ENCODE peak calls at places on chromosome 15, in five cellular contexts. Z, R, S, J and U are unnamed samples.

GRCh38 chr15:55402707-55403106 is 5.5 kb downstream of the CCPG1 start:
- DNase-seq in Z (no peak), J (no peak), S (no peak), R (no peak), U (no peak)

GRCh38 chr15:71051539-71051938 is 63.7 kb upstream of the THSD4 start:
- DNase-seq in S (no peak), R (no peak), J (no peak), Z (no peak), U (no peak)

GRCh38 chr15:33131880-33132279 is 62.6 kb downstream of the FMN1 start:
- DNase-seq in J (no peak), S (no peak), R (no peak), Z (no peak), U (no peak)

GRCh38 chr15:65292938-65293518 is 2.8 kb upstream of the RNU5A-1 start:
- DNase-seq in J (no peak), R (no peak), Z (no peak), S (no peak), U (no peak)

GRCh38 chr15:63945838-63946298 is 100.4 kb downstream of the DAPK2 start:
- DNase-seq in R (no peak), Z (no peak), J (no peak), S (peak; percentile 84), U (peak; percentile 61)

GRCh38 chr15:83305696-83306291 is 21.3 kb upstream of the BNC1 start:
- DNase-seq in R (no peak), S (no peak), J (peak; percentile 71), Z (no peak), U (peak; percentile 34)

GRCh38 chr15:71790081-71790480 is 20.3 kb upstream of the NR2E3 start:
- DNase-seq in R (no peak), S (no peak), J (peak; percentile 69), Z (no peak), U (no peak)

GRCh38 chr15:65583701-65584100 is 27.2 kb downstream of the INTS14 start:
- DNase-seq in J (peak; percentile 8), S (no peak), R (no peak), Z (peak; percentile 67), U (no peak)

GRCh38 chr15:101045236-101045646 is 126.1 kb downstream of the LRRK1 start:
- DNase-seq in S (no peak), R (no peak), J (no peak), Z (no peak), U (no peak)

GRCh38 chr15:45499426-45499825 is 23.1 kb downstream of the SLC30A4 start:
- DNase-seq in Z (no peak), J (no peak), S (no peak), R (no peak), U (no peak)

GRCh38 chr15:100114100-100114499 is 227.7 kb downstream of the ADAMTS17 start:
- DNase-seq in J (no peak), R (no peak), Z (no peak), S (no peak), U (no peak)

GRCh38 chr15:100125627-100126231 is 216.0 kb downstream of the ADAMTS17 start:
- DNase-seq in J (no peak), S (no peak), R (no peak), Z (no peak), U (no peak)

GRCh38 chr15:59138243-59138642 is 33.3 kb downstream of the CCNB2 start:
- DNase-seq in S (peak; percentile 76), R (peak; percentile 15), Z (peak; percentile 69), J (peak; percentile 48), U (peak; percentile 41)

DNA sequence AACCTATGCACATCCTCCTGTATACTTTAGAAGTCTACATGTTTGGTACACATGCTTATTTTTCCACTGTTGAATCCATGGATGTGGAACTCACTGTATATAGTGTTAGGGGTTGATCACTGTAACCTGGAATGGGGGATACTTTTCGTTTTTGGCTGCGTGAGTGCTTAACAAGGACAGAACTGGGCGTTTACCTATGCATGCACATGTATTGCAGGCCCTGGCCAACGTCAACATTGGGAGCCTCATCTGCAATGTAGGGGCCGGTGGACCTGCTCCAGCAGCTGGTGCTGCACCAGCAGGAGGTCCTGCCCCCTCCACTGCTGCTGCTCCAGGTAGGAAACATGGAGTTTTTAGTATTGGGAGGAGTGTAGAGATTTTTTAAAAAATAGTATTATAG is 2.3 kb downstream of the RPLP1 start:
- DNase-seq in Z (no peak), J (no peak), S (no peak), R (no peak), U (no peak)
- H3K4me3 ChIP-seq in Z (peak overlapping the region; percentile 99), J (no peak overlapping the region), S (no peak overlapping the region), R (peak overlapping the region; percentile 79), U (no peak overlapping the region)

DNA sequence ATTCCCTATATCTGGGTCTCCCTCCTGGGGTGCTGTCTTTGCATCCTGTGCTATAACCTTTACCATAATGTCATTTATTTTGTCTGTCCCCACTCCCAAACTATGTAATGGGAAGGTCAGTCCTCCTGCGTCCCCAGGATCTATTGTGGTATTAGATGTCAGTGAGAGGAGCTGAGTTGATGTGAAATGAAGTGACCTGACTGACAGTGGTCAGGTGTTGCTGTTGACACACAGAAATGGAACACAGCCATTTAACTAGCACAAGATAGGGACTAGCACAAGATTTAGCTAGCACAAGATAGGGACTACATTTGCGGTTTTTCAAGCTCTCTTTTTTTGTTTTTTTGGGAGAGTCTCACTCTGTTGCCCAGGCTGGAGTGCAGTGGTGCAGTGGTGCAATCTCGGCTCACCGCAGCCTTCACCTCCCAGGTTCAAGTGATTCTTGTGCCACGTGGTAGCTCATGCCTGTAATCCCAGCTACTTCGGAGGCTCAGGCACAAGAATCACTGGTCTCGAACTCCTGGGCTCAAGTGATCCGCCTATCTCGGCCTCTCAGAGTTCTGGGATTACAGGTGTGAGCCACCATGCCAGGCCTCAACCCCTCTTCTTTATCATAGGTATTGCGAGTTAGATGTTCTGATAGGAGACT is 5.2 kb downstream of the NGRN start:
- DNase-seq in R (no peak), S (no peak), J (no peak), Z (no peak), U (no peak)
- H3K36me3 ChIP-seq in R (peaks cover 18% of the 10 kb centered on the region), S (peaks cover 30% of the 10 kb centered on the region), J (no peaks in the 10 kb centered on the region), Z (peaks cover 47% of the 10 kb centered on the region), U (no peaks in the 10 kb centered on the region)

GRCh38 chr15:92807971-92808571 is 92.1 kb upstream of the CHD2 start:
- DNase-seq in S (no peak), Z (peak; percentile 31), R (no peak), J (peak; percentile 41), U (no peak)
- H3K4me3 ChIP-seq in S (peak overlapping the region; percentile 62), Z (peak overlapping the region; percentile 84), R (peak overlapping the region; percentile 69), J (no peak overlapping the region), U (peak overlapping the region; percentile 30)

GRCh38 chr15:68333775-68334470 is 56.4 kb downstream of the FEM1B start:
- DNase-seq in J (peak; percentile 27), S (no peak), R (no peak), Z (no peak), U (no peak)

GRCh38 chr15:68335251-68335650 is 57.7 kb downstream of the FEM1B start:
- DNase-seq in J (no peak), R (no peak), S (no peak), Z (no peak), U (peak; percentile 35)

GRCh38 chr15:68332266-68332665 is 54.7 kb downstream of the FEM1B start:
- DNase-seq in J (no peak), Z (no peak), S (peak; percentile 73), R (no peak), U (no peak)

GRCh38 chr15:68335655-68336054 is 58.1 kb downstream of the FEM1B start:
- DNase-seq in R (no peak), S (no peak), J (no peak), Z (no peak), U (no peak)

GRCh38 chr15:68334661-68335124 is 57.1 kb downstream of the FEM1B start:
- DNase-seq in S (no peak), R (no peak), J (no peak), Z (no peak), U (no peak)
- H3K36me3 ChIP-seq in S (no peaks in the 10 kb centered on the region), R (no peaks in the 10 kb centered on the region), J (no peaks in the 10 kb centered on the region), Z (no peaks in the 10 kb centered on the region), U (no peaks in the 10 kb centered on the region)

GRCh38 chr15:47212222-47213010 is 504.9 kb upstream of the SEMA6D start:
- DNase-seq in Z (no peak), S (no peak), J (no peak), R (no peak), U (no peak)

DNA sequence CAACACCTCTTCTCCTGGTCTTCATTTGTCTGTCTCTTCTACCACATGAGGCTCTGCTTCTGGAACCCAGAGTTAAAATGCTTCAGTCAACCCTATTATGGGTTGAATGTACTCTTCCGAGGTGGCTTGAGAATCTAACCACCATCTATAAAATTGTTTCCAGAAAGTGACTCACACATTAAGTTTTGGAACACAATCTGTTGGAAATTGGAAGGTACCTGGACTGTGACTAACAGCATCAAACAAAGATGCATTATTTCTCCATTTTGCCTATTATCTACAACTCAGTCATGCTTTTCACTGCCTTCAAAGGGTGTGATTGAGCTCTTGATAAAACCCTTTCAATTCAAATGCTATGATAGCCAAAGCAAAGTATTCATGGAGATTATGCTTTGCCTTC is 499.0 kb upstream of the SEMA6D start:
- DNase-seq in R (no peak), J (no peak), S (no peak), Z (no peak), U (no peak)
- H3K4me3 ChIP-seq in R (no peak overlapping the region), J (no peak overlapping the region), S (no peak overlapping the region), Z (no peak overlapping the region), U (no peak overlapping the region)

GRCh38 chr15:56943398-56943797 is 25.0 kb downstream of the TCF12 start:
- DNase-seq in J (no peak), Z (no peak), S (no peak), R (no peak), U (no peak)

GRCh38 chr15:56936929-56937328 is 18.5 kb downstream of the TCF12 start:
- DNase-seq in R (no peak), J (no peak), S (no peak), Z (no peak), U (no peak)

GRCh38 chr15:56939257-56939656 is 20.8 kb downstream of the TCF12 start:
- DNase-seq in R (no peak), S (no peak), J (no peak), Z (no peak), U (no peak)

GRCh38 chr15:56942118-56942517 is 23.7 kb downstream of the TCF12 start:
- DNase-seq in Z (no peak), R (no peak), S (no peak), J (no peak), U (no peak)

DNA sequence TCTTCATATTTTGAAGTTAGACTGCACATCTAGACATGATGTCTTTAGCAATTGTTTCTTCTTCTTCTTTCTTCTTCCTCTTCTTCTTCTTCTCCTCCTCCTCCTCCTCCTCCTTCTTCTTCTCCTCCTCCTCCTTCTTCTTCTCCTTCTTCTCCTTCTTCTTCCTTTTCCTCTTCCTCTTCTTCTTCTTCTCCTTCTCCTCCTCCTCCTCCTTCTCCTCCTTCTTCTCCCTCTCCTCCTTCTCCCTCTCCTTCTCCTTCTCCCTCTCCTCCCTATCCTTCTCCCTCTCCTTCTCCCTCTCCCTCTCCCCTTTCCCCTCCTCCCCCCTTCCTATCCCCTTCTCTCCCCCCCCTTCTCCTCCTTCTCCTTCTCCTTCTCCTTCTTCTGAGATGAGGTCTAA is 21.9 kb downstream of the TCF12 start:
- DNase-seq in J (no peak), S (no peak), Z (no peak), R (no peak), U (no peak)
- H3K36me3 ChIP-seq in J (no peaks in the 10 kb centered on the region), S (no peaks in the 10 kb centered on the region), Z (peaks cover 3% of the 10 kb centered on the region), R (no peaks in the 10 kb centered on the region), U (no peaks in the 10 kb centered on the region)